ENCODE peak calls at places on chromosome 19, in six cellular contexts. G is NCI-H1436; J is stimulated activated naive CD8-positive, alpha-beta T cell treated with anti-CD3 and anti-CD28 coated beads, Interleukin-15, amount 100 ng/mL, for 72 hours; A is retina; I is activated CD4-positive, alpha-beta memory T cell treated with anti-CD3 and anti-CD28 coated beads, Interleukin-2, amount 10 ng/mL, durations not matched to agents 7 days and 5 days; E is activated CD4-positive, alpha-beta T cell treated with anti-CD3 and anti-CD28 coated beads for 24 hours. V is an unnamed sample.

GRCh38 chr19:12156254-12157058 is at the start of gene ZNF625:
- DNase-seq in J (peak), A (peak), E (no peak), G (peak), I (peak), V (peak)

GRCh38 chr19:35045667-35046300 is 4.3 kb downstream of the HPN start:
- DNase-seq in J (no peak), E (no peak), I (peak), G (no peak), A (no peak), V (no peak)

GRCh38 chr19:38685666-38686529 is 38.4 kb downstream of the ACTN4 start:
- DNase-seq in E (no peak), A (peak), I (peak), J (no peak), G (no peak), V (peak)

GRCh38 chr19:16325671-16326400 is 1.2 kb downstream of the KLF2 start:
- DNase-seq in A (peak), I (peak), G (no peak), J (peak), E (no peak), V (peak)

GRCh38 chr19:46392837-46393236 is 20.5 kb downstream of the CCDC8 start:
- DNase-seq in E (no peak), I (no peak), A (no peak), J (no peak), G (no peak), V (no peak)

GRCh38 chr19:43619262-43620060 is at the start of gene ZNF428:
- DNase-seq in A (peak), E (peak), J (peak), G (peak), I (peak), V (peak)

GRCh38 chr19:33459220-33459619 is 62.4 kb downstream of the PEPD start:
- DNase-seq in A (peak), E (no peak), G (peak), J (no peak), I (no peak), V (no peak)

GRCh38 chr19:21912654-21913053 is 76.7 kb upstream of the ZNF43 start:
- DNase-seq in I (no peak), G (no peak), J (no peak), E (no peak), A (no peak), V (no peak)